ENCODE peak calls at places on chromosomes 4 and X, in nine cellular contexts. One of them, this sample, is unnamed.

GRCh38 chr4:1041936-1042330 is 30.5 kb downstream of the FGFRL1 start:
- DNase-seq in fibroblast of lung: no peak
- DNase-seq in HL-60: no peak
- DNase-seq in RCC 7860: no peak
- DNase-seq in sciatic nerve: no peak
- DNase-seq in NCI-H510A: no peak
- DNase-seq in colonic mucosa: no peak
- DNase-seq in H9: no peak
- DNase-seq in stimulated activated CD4-positive, alpha-beta T cell treated with anti-CD3 and anti-CD28 coated beads, Interleukin-4, amount 100 ng/mL, for 24 hours: no peak
- DNase-seq in this sample: no peak

GRCh38 chr4:148790691-148791090 is 348.5 kb upstream of the NR3C2 start:
- DNase-seq in fibroblast of lung: peak
- DNase-seq in HL-60: no peak
- DNase-seq in RCC 7860: peak
- DNase-seq in sciatic nerve: no peak
- DNase-seq in NCI-H510A: no peak
- DNase-seq in colonic mucosa: no peak
- DNase-seq in H9: no peak
- DNase-seq in stimulated activated CD4-positive, alpha-beta T cell treated with anti-CD3 and anti-CD28 coated beads, Interleukin-4, amount 100 ng/mL, for 24 hours: no peak
- DNase-seq in this sample: no peak

GRCh38 chrX:39385022-39385421 is 583.8 kb downstream of the MID1IP1 start:
- DNase-seq in fibroblast of lung: no peak
- DNase-seq in HL-60: no peak
- DNase-seq in RCC 7860: no peak
- DNase-seq in sciatic nerve: no peak
- DNase-seq in NCI-H510A: no peak
- DNase-seq in colonic mucosa: no peak
- DNase-seq in H9: no peak
- DNase-seq in stimulated activated CD4-positive, alpha-beta T cell treated with anti-CD3 and anti-CD28 coated beads, Interleukin-4, amount 100 ng/mL, for 24 hours: no peak
- DNase-seq in this sample: no peak

GRCh38 chr4:17670423-17670822 is 56.0 kb downstream of the MED28 start:
- DNase-seq in fibroblast of lung: no peak
- DNase-seq in HL-60: no peak
- DNase-seq in RCC 7860: no peak
- DNase-seq in sciatic nerve: no peak
- DNase-seq in NCI-H510A: no peak
- DNase-seq in colonic mucosa: no peak
- DNase-seq in H9: no peak
- DNase-seq in stimulated activated CD4-positive, alpha-beta T cell treated with anti-CD3 and anti-CD28 coated beads, Interleukin-4, amount 100 ng/mL, for 24 hours: no peak
- DNase-seq in this sample: no peak

GRCh38 chr4:107862658-107863057 is 37.9 kb downstream of the SGMS2 start:
- DNase-seq in fibroblast of lung: peak
- DNase-seq in HL-60: no peak
- DNase-seq in RCC 7860: peak
- DNase-seq in sciatic nerve: no peak
- DNase-seq in NCI-H510A: peak
- DNase-seq in colonic mucosa: peak
- DNase-seq in H9: no peak
- DNase-seq in stimulated activated CD4-positive, alpha-beta T cell treated with anti-CD3 and anti-CD28 coated beads, Interleukin-4, amount 100 ng/mL, for 24 hours: peak
- DNase-seq in this sample: peak

GRCh38 chr4:24778427-24779225 is 16.7 kb upstream of the SOD3 start:
- DNase-seq in fibroblast of lung: peak
- DNase-seq in HL-60: no peak
- DNase-seq in RCC 7860: no peak
- DNase-seq in sciatic nerve: peak
- DNase-seq in NCI-H510A: no peak
- DNase-seq in colonic mucosa: no peak
- DNase-seq in H9: no peak
- DNase-seq in stimulated activated CD4-positive, alpha-beta T cell treated with anti-CD3 and anti-CD28 coated beads, Interleukin-4, amount 100 ng/mL, for 24 hours: no peak
- DNase-seq in this sample: no peak

GRCh38 chr4:76779740-76780459 is 118.0 kb downstream of the SOWAHB start:
- DNase-seq in fibroblast of lung: peak
- DNase-seq in HL-60: no peak
- DNase-seq in RCC 7860: no peak
- DNase-seq in sciatic nerve: no peak
- DNase-seq in NCI-H510A: no peak
- DNase-seq in colonic mucosa: no peak
- DNase-seq in H9: no peak
- DNase-seq in stimulated activated CD4-positive, alpha-beta T cell treated with anti-CD3 and anti-CD28 coated beads, Interleukin-4, amount 100 ng/mL, for 24 hours: no peak
- DNase-seq in this sample: no peak

GRCh38 chr4:102091656-102092055 is 253.6 kb downstream of the SLC39A8 start:
- DNase-seq in fibroblast of lung: no peak
- DNase-seq in HL-60: no peak
- DNase-seq in RCC 7860: no peak
- DNase-seq in sciatic nerve: no peak
- DNase-seq in NCI-H510A: no peak
- DNase-seq in colonic mucosa: no peak
- DNase-seq in H9: no peak
- DNase-seq in stimulated activated CD4-positive, alpha-beta T cell treated with anti-CD3 and anti-CD28 coated beads, Interleukin-4, amount 100 ng/mL, for 24 hours: no peak
- DNase-seq in this sample: no peak

GRCh38 chr4:184792950-184793555 is 32.7 kb downstream of the ACSL1 start:
- DNase-seq in fibroblast of lung: peak
- DNase-seq in HL-60: peak
- DNase-seq in RCC 7860: peak
- DNase-seq in sciatic nerve: no peak
- DNase-seq in NCI-H510A: no peak
- DNase-seq in colonic mucosa: no peak
- DNase-seq in H9: no peak
- DNase-seq in stimulated activated CD4-positive, alpha-beta T cell treated with anti-CD3 and anti-CD28 coated beads, Interleukin-4, amount 100 ng/mL, for 24 hours: peak
- DNase-seq in this sample: peak

GRCh38 chrX:54920610-54921426 is at the start of gene TRO:
- DNase-seq in fibroblast of lung: peak
- DNase-seq in HL-60: no peak
- DNase-seq in RCC 7860: no peak
- DNase-seq in sciatic nerve: no peak
- DNase-seq in NCI-H510A: no peak
- DNase-seq in colonic mucosa: no peak
- DNase-seq in H9: peak
- DNase-seq in stimulated activated CD4-positive, alpha-beta T cell treated with anti-CD3 and anti-CD28 coated beads, Interleukin-4, amount 100 ng/mL, for 24 hours: no peak
- DNase-seq in this sample: peak

GRCh38 chrX:53082773-53083616 is 828 bp downstream of the TSPYL2 start:
- DNase-seq in fibroblast of lung: no peak
- DNase-seq in HL-60: no peak
- DNase-seq in RCC 7860: no peak
- DNase-seq in sciatic nerve: no peak
- DNase-seq in NCI-H510A: no peak
- DNase-seq in colonic mucosa: no peak
- DNase-seq in H9: no peak
- DNase-seq in stimulated activated CD4-positive, alpha-beta T cell treated with anti-CD3 and anti-CD28 coated beads, Interleukin-4, amount 100 ng/mL, for 24 hours: no peak
- DNase-seq in this sample: no peak

GRCh38 chr4:154779362-154779947 is 1.6 kb upstream of the RBM46 start:
- DNase-seq in fibroblast of lung: peak
- DNase-seq in HL-60: no peak
- DNase-seq in RCC 7860: no peak
- DNase-seq in sciatic nerve: no peak
- DNase-seq in NCI-H510A: no peak
- DNase-seq in colonic mucosa: no peak
- DNase-seq in H9: no peak
- DNase-seq in stimulated activated CD4-positive, alpha-beta T cell treated with anti-CD3 and anti-CD28 coated beads, Interleukin-4, amount 100 ng/mL, for 24 hours: no peak
- DNase-seq in this sample: no peak

GRCh38 chrX:110374544-110374943 is 15.9 kb downstream of the RTL9 start:
- DNase-seq in fibroblast of lung: no peak
- DNase-seq in HL-60: no peak
- DNase-seq in RCC 7860: no peak
- DNase-seq in sciatic nerve: no peak
- DNase-seq in NCI-H510A: no peak
- DNase-seq in colonic mucosa: no peak
- DNase-seq in H9: no peak
- DNase-seq in stimulated activated CD4-positive, alpha-beta T cell treated with anti-CD3 and anti-CD28 coated beads, Interleukin-4, amount 100 ng/mL, for 24 hours: no peak
- DNase-seq in this sample: no peak

GRCh38 chr4:26133840-26134239 is 187.0 kb upstream of the RBPJ start:
- DNase-seq in fibroblast of lung: no peak
- DNase-seq in HL-60: no peak
- DNase-seq in RCC 7860: no peak
- DNase-seq in sciatic nerve: no peak
- DNase-seq in NCI-H510A: no peak
- DNase-seq in colonic mucosa: no peak
- DNase-seq in H9: no peak
- DNase-seq in stimulated activated CD4-positive, alpha-beta T cell treated with anti-CD3 and anti-CD28 coated beads, Interleukin-4, amount 100 ng/mL, for 24 hours: no peak
- DNase-seq in this sample: no peak

GRCh38 chrX:1108451-1109445 is 103.7 kb downstream of the CRLF2 start:
- DNase-seq in fibroblast of lung: no peak
- DNase-seq in HL-60: no peak
- DNase-seq in RCC 7860: no peak
- DNase-seq in sciatic nerve: no peak
- DNase-seq in NCI-H510A: no peak
- DNase-seq in colonic mucosa: no peak
- DNase-seq in H9: peak
- DNase-seq in stimulated activated CD4-positive, alpha-beta T cell treated with anti-CD3 and anti-CD28 coated beads, Interleukin-4, amount 100 ng/mL, for 24 hours: no peak
- DNase-seq in this sample: no peak

GRCh38 chrX:118644378-118644777 is 83.0 kb upstream of the IL13RA1 start:
- DNase-seq in fibroblast of lung: peak
- DNase-seq in HL-60: peak
- DNase-seq in RCC 7860: peak
- DNase-seq in sciatic nerve: no peak
- DNase-seq in NCI-H510A: no peak
- DNase-seq in colonic mucosa: no peak
- DNase-seq in H9: no peak
- DNase-seq in stimulated activated CD4-positive, alpha-beta T cell treated with anti-CD3 and anti-CD28 coated beads, Interleukin-4, amount 100 ng/mL, for 24 hours: no peak
- DNase-seq in this sample: no peak

GRCh38 chrX:9829308-9830267 is 43.4 kb downstream of the SHROOM2 start:
- DNase-seq in fibroblast of lung: peak
- DNase-seq in HL-60: no peak
- DNase-seq in RCC 7860: peak
- DNase-seq in sciatic nerve: no peak
- DNase-seq in NCI-H510A: no peak
- DNase-seq in colonic mucosa: no peak
- DNase-seq in H9: no peak
- DNase-seq in stimulated activated CD4-positive, alpha-beta T cell treated with anti-CD3 and anti-CD28 coated beads, Interleukin-4, amount 100 ng/mL, for 24 hours: peak
- DNase-seq in this sample: peak

GRCh38 chrX:47200385-47201150 is 6.9 kb downstream of the UBA1 start:
- DNase-seq in fibroblast of lung: peak
- DNase-seq in HL-60: no peak
- DNase-seq in RCC 7860: no peak
- DNase-seq in sciatic nerve: no peak
- DNase-seq in NCI-H510A: no peak
- DNase-seq in colonic mucosa: peak
- DNase-seq in H9: no peak
- DNase-seq in stimulated activated CD4-positive, alpha-beta T cell treated with anti-CD3 and anti-CD28 coated beads, Interleukin-4, amount 100 ng/mL, for 24 hours: no peak
- DNase-seq in this sample: no peak

GRCh38 chr4:81152839-81153713 is 61.9 kb downstream of the PRKG2 start:
- DNase-seq in fibroblast of lung: no peak
- DNase-seq in HL-60: no peak
- DNase-seq in RCC 7860: no peak
- DNase-seq in sciatic nerve: no peak
- DNase-seq in NCI-H510A: no peak
- DNase-seq in colonic mucosa: no peak
- DNase-seq in H9: no peak
- DNase-seq in stimulated activated CD4-positive, alpha-beta T cell treated with anti-CD3 and anti-CD28 coated beads, Interleukin-4, amount 100 ng/mL, for 24 hours: no peak
- DNase-seq in this sample: no peak

GRCh38 chr4:179292443-179292842 is 1850.2 kb upstream of the AGA start:
- DNase-seq in fibroblast of lung: peak
- DNase-seq in HL-60: no peak
- DNase-seq in RCC 7860: no peak
- DNase-seq in sciatic nerve: no peak
- DNase-seq in NCI-H510A: no peak
- DNase-seq in colonic mucosa: no peak
- DNase-seq in H9: no peak
- DNase-seq in stimulated activated CD4-positive, alpha-beta T cell treated with anti-CD3 and anti-CD28 coated beads, Interleukin-4, amount 100 ng/mL, for 24 hours: no peak
- DNase-seq in this sample: no peak

GRCh38 chr4:140930556-140930955 is 174.4 kb upstream of the TBC1D9 start:
- DNase-seq in fibroblast of lung: no peak
- DNase-seq in HL-60: no peak
- DNase-seq in RCC 7860: no peak
- DNase-seq in sciatic nerve: no peak
- DNase-seq in NCI-H510A: no peak
- DNase-seq in colonic mucosa: no peak
- DNase-seq in H9: no peak
- DNase-seq in stimulated activated CD4-positive, alpha-beta T cell treated with anti-CD3 and anti-CD28 coated beads, Interleukin-4, amount 100 ng/mL, for 24 hours: no peak
- DNase-seq in this sample: no peak

GRCh38 chr4:153759407-153760226 is at the start of gene RNF175:
- DNase-seq in fibroblast of lung: no peak
- DNase-seq in HL-60: no peak
- DNase-seq in RCC 7860: no peak
- DNase-seq in sciatic nerve: no peak
- DNase-seq in NCI-H510A: peak
- DNase-seq in colonic mucosa: no peak
- DNase-seq in H9: peak
- DNase-seq in stimulated activated CD4-positive, alpha-beta T cell treated with anti-CD3 and anti-CD28 coated beads, Interleukin-4, amount 100 ng/mL, for 24 hours: no peak
- DNase-seq in this sample: peak

GRCh38 chrX:17654116-17654515 is 83.2 kb upstream of the SCML1 start:
- DNase-seq in fibroblast of lung: no peak
- DNase-seq in HL-60: no peak
- DNase-seq in RCC 7860: no peak
- DNase-seq in sciatic nerve: no peak
- DNase-seq in NCI-H510A: no peak
- DNase-seq in colonic mucosa: no peak
- DNase-seq in H9: no peak
- DNase-seq in stimulated activated CD4-positive, alpha-beta T cell treated with anti-CD3 and anti-CD28 coated beads, Interleukin-4, amount 100 ng/mL, for 24 hours: peak
- DNase-seq in this sample: peak

GRCh38 chr4:89031272-89031671 is 25.7 kb downstream of the FAM13A start:
- DNase-seq in fibroblast of lung: no peak
- DNase-seq in HL-60: no peak
- DNase-seq in RCC 7860: no peak
- DNase-seq in sciatic nerve: no peak
- DNase-seq in NCI-H510A: no peak
- DNase-seq in colonic mucosa: no peak
- DNase-seq in H9: no peak
- DNase-seq in stimulated activated CD4-positive, alpha-beta T cell treated with anti-CD3 and anti-CD28 coated beads, Interleukin-4, amount 100 ng/mL, for 24 hours: no peak
- DNase-seq in this sample: no peak

GRCh38 chr4:15964159-15964558 is 1.2 kb upstream of the FGFBP2 start:
- DNase-seq in fibroblast of lung: no peak
- DNase-seq in HL-60: no peak
- DNase-seq in RCC 7860: no peak
- DNase-seq in sciatic nerve: no peak
- DNase-seq in NCI-H510A: no peak
- DNase-seq in colonic mucosa: no peak
- DNase-seq in H9: peak
- DNase-seq in stimulated activated CD4-positive, alpha-beta T cell treated with anti-CD3 and anti-CD28 coated beads, Interleukin-4, amount 100 ng/mL, for 24 hours: no peak
- DNase-seq in this sample: no peak

GRCh38 chrX:124228849-124229248 is 103.6 kb upstream of the TEX13D start:
- DNase-seq in fibroblast of lung: no peak
- DNase-seq in HL-60: no peak
- DNase-seq in RCC 7860: no peak
- DNase-seq in sciatic nerve: no peak
- DNase-seq in NCI-H510A: no peak
- DNase-seq in colonic mucosa: no peak
- DNase-seq in H9: no peak
- DNase-seq in stimulated activated CD4-positive, alpha-beta T cell treated with anti-CD3 and anti-CD28 coated beads, Interleukin-4, amount 100 ng/mL, for 24 hours: no peak
- DNase-seq in this sample: no peak

GRCh38 chr4:108751321-108751720 is 11.5 kb downstream of the ETNPPL start:
- DNase-seq in fibroblast of lung: no peak
- DNase-seq in HL-60: no peak
- DNase-seq in RCC 7860: no peak
- DNase-seq in sciatic nerve: no peak
- DNase-seq in NCI-H510A: no peak
- DNase-seq in colonic mucosa: no peak
- DNase-seq in H9: no peak
- DNase-seq in stimulated activated CD4-positive, alpha-beta T cell treated with anti-CD3 and anti-CD28 coated beads, Interleukin-4, amount 100 ng/mL, for 24 hours: no peak
- DNase-seq in this sample: no peak

GRCh38 chrX:151151668-151152267 is 24.6 kb upstream of the GPR50 start:
- DNase-seq in fibroblast of lung: peak
- DNase-seq in HL-60: peak
- DNase-seq in RCC 7860: peak
- DNase-seq in sciatic nerve: no peak
- DNase-seq in NCI-H510A: no peak
- DNase-seq in colonic mucosa: peak
- DNase-seq in H9: peak
- DNase-seq in stimulated activated CD4-positive, alpha-beta T cell treated with anti-CD3 and anti-CD28 coated beads, Interleukin-4, amount 100 ng/mL, for 24 hours: peak
- DNase-seq in this sample: peak

GRCh38 chr4:23276076-23276475 is 583.3 kb downstream of the GBA3 start:
- DNase-seq in fibroblast of lung: no peak
- DNase-seq in HL-60: no peak
- DNase-seq in RCC 7860: no peak
- DNase-seq in sciatic nerve: no peak
- DNase-seq in NCI-H510A: no peak
- DNase-seq in colonic mucosa: no peak
- DNase-seq in H9: no peak
- DNase-seq in stimulated activated CD4-positive, alpha-beta T cell treated with anti-CD3 and anti-CD28 coated beads, Interleukin-4, amount 100 ng/mL, for 24 hours: no peak
- DNase-seq in this sample: no peak

GRCh38 chr4:156799121-156799589 is 172.4 kb downstream of the PDGFC start:
- DNase-seq in fibroblast of lung: peak
- DNase-seq in HL-60: no peak
- DNase-seq in RCC 7860: no peak
- DNase-seq in sciatic nerve: no peak
- DNase-seq in NCI-H510A: no peak
- DNase-seq in colonic mucosa: no peak
- DNase-seq in H9: no peak
- DNase-seq in stimulated activated CD4-positive, alpha-beta T cell treated with anti-CD3 and anti-CD28 coated beads, Interleukin-4, amount 100 ng/mL, for 24 hours: no peak
- DNase-seq in this sample: no peak

GRCh38 chr4:14853186-14853946 is 148.9 kb upstream of the CPEB2 start:
- DNase-seq in fibroblast of lung: peak
- DNase-seq in HL-60: no peak
- DNase-seq in RCC 7860: peak
- DNase-seq in sciatic nerve: no peak
- DNase-seq in NCI-H510A: no peak
- DNase-seq in colonic mucosa: no peak
- DNase-seq in H9: no peak
- DNase-seq in stimulated activated CD4-positive, alpha-beta T cell treated with anti-CD3 and anti-CD28 coated beads, Interleukin-4, amount 100 ng/mL, for 24 hours: no peak
- DNase-seq in this sample: no peak